ENCODE peak calls at places on chromosome X, in five cellular contexts. G is OCI-LY7, Z is kidney tubule cell, F is heart left ventricle, C is left lung. J is an unnamed sample.

GRCh38 chrX:123814343-123814742 is 45.5 kb upstream of the XIAP start:
- DNase-seq in Z (peak; percentile 46), G (no peak), C (no peak), F (no peak), J (no peak)

GRCh38 chrX:42615161-42615563 is 162.8 kb downstream of the PPP1R2C start:
- DNase-seq in Z (peak; percentile 2), C (no peak), G (peak; percentile 32), F (no peak), J (no peak)

GRCh38 chrX:29090811-29091210 is 503.6 kb downstream of the IL1RAPL1 start:
- DNase-seq in F (no peak), Z (peak; percentile 11), G (no peak), C (no peak), J (no peak)

GRCh38 chrX:136182394-136182793 is 35.1 kb downstream of the FHL1 start:
- DNase-seq in G (no peak), C (no peak), F (no peak), Z (no peak), J (no peak)

GRCh38 chrX:31298881-31299280 is 227.0 kb upstream of the FTHL17 start:
- DNase-seq in F (no peak), G (no peak), Z (no peak), C (no peak), J (no peak)

GRCh38 chrX:9947395-9947794 is 19.8 kb upstream of the CLDN34 start:
- DNase-seq in F (no peak), Z (no peak), G (no peak), C (no peak), J (no peak)

GRCh38 chrX:71543316-71543715 is 10.4 kb downstream of the OGT start:
- DNase-seq in Z (peak; percentile 95), C (no peak), G (no peak), F (no peak), J (no peak)

GRCh38 chrX:23554304-23554703 is 113.0 kb upstream of the PRDX4 start:
- DNase-seq in G (peak; percentile 9), Z (peak; percentile 50), F (no peak), C (no peak), J (peak; percentile 2)

GRCh38 chrX:53065066-53065465 is 16.5 kb downstream of the GPR173 start:
- DNase-seq in C (no peak), G (no peak), F (no peak), Z (peak; percentile 32), J (no peak)

GRCh38 chrX:22800360-22800759 is 199.4 kb upstream of the DDX53 start:
- DNase-seq in C (no peak), Z (peak; percentile 50), G (no peak), F (no peak), J (peak; percentile 92)

GRCh38 chrX:12494400-12495138 is 296.6 kb upstream of the PRPS2 start:
- DNase-seq in F (peak; percentile 21), Z (no peak), G (no peak), C (no peak), J (no peak)

GRCh38 chrX:119981286-119982070 is 37.9 kb upstream of the NKAP start:
- DNase-seq in C (no peak), G (peak; percentile 65), Z (peak; percentile 30), F (no peak), J (peak; percentile 22)

GRCh38 chrX:110145854-110146253 is 142.9 kb downstream of the TMEM164 start:
- DNase-seq in Z (peak; percentile 42), F (no peak), G (peak; percentile 29), C (no peak), J (peak; percentile 36)

GRCh38 chrX:71053217-71053621 is 14.9 kb downstream of the SNX12 start:
- DNase-seq in G (no peak), C (no peak), Z (no peak), F (peak; percentile 51), J (peak; percentile 60)

GRCh38 chrX:46840946-46841740 is 4.3 kb downstream of the RP2 start:
- DNase-seq in G (peak; percentile 41), C (no peak), Z (peak; percentile 54), F (peak; percentile 33), J (no peak)

GRCh38 chrX:141341341-141341740 is 99.0 kb upstream of the SPANXC start:
- DNase-seq in C (no peak), Z (peak; percentile 34), F (no peak), G (no peak), J (no peak)

GRCh38 chrX:46791927-46792825 is 33.3 kb upstream of the SLC9A7 start:
- DNase-seq in C (peak; percentile 45), G (no peak), Z (peak; percentile 92), F (no peak), J (peak; percentile 86)

GRCh38 chrX:9267415-9267814 is 197.4 kb upstream of the TBL1X start:
- DNase-seq in G (no peak), Z (no peak), F (no peak), C (no peak), J (no peak)

GRCh38 chrX:133676344-133677122 is 261.2 kb upstream of the GPC4 start:
- DNase-seq in Z (no peak), G (no peak), C (peak; percentile 51), F (no peak), J (no peak)

GRCh38 chrX:18885317-18886004 is 98.5 kb downstream of the PHKA2 start:
- DNase-seq in F (no peak), G (no peak), Z (no peak), C (no peak), J (peak; percentile 3)

GRCh38 chrX:70454441-70455365 is 10.1 kb downstream of the DLG3 start:
- DNase-seq in G (peak; percentile 22), Z (peak; percentile 89), C (peak; percentile 81), F (peak; percentile 83), J (no peak)

GRCh38 chrX:45807572-45808425 is 607.1 kb upstream of the DIPK2B start:
- DNase-seq in Z (peak; percentile 53), G (no peak), C (no peak), F (no peak), J (peak; percentile 57)

GRCh38 chrX:97039363-97040029 is 155.8 kb downstream of the RPA4 start:
- DNase-seq in F (peak; percentile 66), Z (peak; percentile 37), G (no peak), C (no peak), J (no peak)

GRCh38 chrX:56729152-56729557 is at the start of gene NBDY:
- DNase-seq in C (peak; percentile 42), Z (peak; percentile 57), G (peak; percentile 67), F (peak; percentile 39), J (peak; percentile 37)

GRCh38 chrX:1600406-1601050 is 9.1 kb downstream of the AKAP17A start:
- DNase-seq in C (no peak), Z (no peak), F (no peak), G (no peak), J (no peak)

GRCh38 chrX:119228506-119229290 is 7.4 kb upstream of the PGRMC1 start:
- DNase-seq in C (no peak), F (no peak), G (no peak), Z (peak; percentile 86), J (no peak)

GRCh38 chrX:107360788-107361360 is 88.6 kb upstream of the FRMPD3 start:
- DNase-seq in G (no peak), Z (no peak), F (no peak), C (no peak), J (no peak)

GRCh38 chrX:9940397-9940796 is 26.8 kb upstream of the CLDN34 start:
- DNase-seq in C (no peak), G (no peak), Z (peak; percentile 80), F (no peak), J (peak; percentile 16)

GRCh38 chrX:37599735-37600134 is 28.3 kb downstream of the LANCL3 start:
- DNase-seq in C (no peak), G (no peak), F (no peak), Z (peak; percentile 19), J (no peak)

GRCh38 chrX:112147206-112147605 is 64.6 kb upstream of the TRPC5 start:
- DNase-seq in Z (peak; percentile 17), G (peak; percentile 2), F (no peak), C (no peak), J (peak; percentile 23)

GRCh38 chrX:132741706-132742105 is 216.7 kb downstream of the HS6ST2 start:
- DNase-seq in F (no peak), Z (no peak), C (no peak), G (no peak), J (no peak)

GRCh38 chrX:47143894-47144625 is 442 bp downstream of the NDUFB11 start:
- DNase-seq in G (no peak), C (no peak), Z (no peak), F (peak; percentile 54), J (peak; percentile 27)

GRCh38 chrX:118507766-118508165 is 12.2 kb downstream of the DOCK11 start:
- DNase-seq in Z (peak; percentile 53), G (no peak), C (no peak), F (no peak), J (no peak)

GRCh38 chrX:69361286-69361926 is 142.7 kb upstream of the NALF2 start:
- DNase-seq in G (no peak), C (no peak), Z (no peak), F (peak; percentile 43), J (no peak)

GRCh38 chrX:136694491-136695087 is 46.6 kb downstream of the CD40LG start:
- DNase-seq in F (no peak), Z (peak; percentile 62), G (peak; percentile 58), C (no peak), J (peak; percentile 25)

GRCh38 chrX:153333271-153333670 is 682 bp upstream of the ZNF275 start:
- DNase-seq in C (no peak), F (no peak), G (no peak), Z (no peak), J (no peak)

GRCh38 chrX:107025538-107025937 is 25.5 kb upstream of the MORC4 start:
- DNase-seq in G (peak; percentile 31), F (no peak), Z (peak; percentile 35), C (no peak), J (no peak)

GRCh38 chrX:21374163-21374993 is at the start of gene CNKSR2:
- DNase-seq in Z (peak; percentile 32), C (peak; percentile 53), F (peak; percentile 47), G (no peak), J (no peak)

GRCh38 chrX:115588180-115588579 is 27.2 kb downstream of the PLS3 start:
- DNase-seq in C (no peak), F (no peak), G (no peak), Z (no peak), J (peak; percentile 15)

J was measured in MV-4-11.